ENCODE peak calls at places on chromosomes 4 and X, in eight cellular contexts. V, P, Q, Y, Z, R, W and G are unnamed samples.

GRCh38 chr4:122017296-122017695 is 65.4 kb upstream of the TRPC3 start:
- DNase-seq in W (no peak), Z (no peak), R (no peak), Q (no peak), Y (no peak), P (no peak), V (no peak), G (no peak)

GRCh38 chr4:27148211-27148895 is 287.7 kb downstream of the STIM2 start:
- DNase-seq in W (no peak), V (no peak), Y (no peak), Q (no peak), Z (no peak), R (no peak), P (no peak), G (no peak)

GRCh38 chrX:63012574-63012973 is 338.6 kb downstream of the SPIN4 start:
- DNase-seq in V (no peak), Z (no peak), Y (no peak), W (no peak), Q (no peak), P (no peak), R (no peak), G (no peak)

GRCh38 chrX:2351999-2352995 is 148.5 kb downstream of the DHRSX start:
- DNase-seq in R (no peak), W (no peak), V (peak; percentile 65), Z (no peak), Y (peak; percentile 22), Q (no peak), P (no peak), G (no peak)

GRCh38 chr4:177573487-177573886 is 131.2 kb upstream of the AGA start:
- DNase-seq in P (no peak), V (no peak), Q (no peak), W (no peak), R (no peak), Y (peak; percentile 91), Z (no peak), G (no peak)

GRCh38 chrX:86195343-86195742 is 47.1 kb downstream of the DACH2 start:
- DNase-seq in Z (no peak), Y (no peak), Q (no peak), P (no peak), V (no peak), R (no peak), W (no peak), G (no peak)

GRCh38 chrX:433771-434170 is 47.1 kb upstream of the PPP2R3B start:
- DNase-seq in Y (no peak), V (no peak), R (no peak), P (no peak), W (no peak), Q (no peak), Z (no peak), G (no peak)

GRCh38 chrX:46294234-46294633 is 251.0 kb downstream of the ZNF674 start:
- DNase-seq in Z (no peak), Q (no peak), V (no peak), Y (no peak), W (no peak), R (no peak), P (no peak), G (no peak)

GRCh38 chr4:139142980-139143379 is 34.0 kb downstream of the ELF2 start:
- DNase-seq in W (no peak), Q (no peak), V (no peak), Z (no peak), R (no peak), Y (no peak), P (no peak), G (no peak)

GRCh38 chr4:150033937-150034336 is 44.3 kb upstream of the DCLK2 start:
- DNase-seq in Y (peak; percentile 25), V (no peak), Q (no peak), R (no peak), Z (no peak), W (peak; percentile 14), P (peak; percentile 77), G (no peak)

GRCh38 chrX:153740631-153741222 is 16.1 kb downstream of the ABCD1 start:
- DNase-seq in P (no peak), Q (no peak), Y (no peak), V (peak; percentile 70), W (no peak), Z (no peak), R (no peak), G (no peak)

GRCh38 chrX:79146552-79147390 is 2.3 kb downstream of the GPR174 start:
- DNase-seq in Q (peak; percentile 29), P (no peak), V (no peak), Z (no peak), R (no peak), Y (no peak), W (no peak), G (no peak)

GRCh38 chrX:47560179-47560830 is 700 bp upstream of the ARAF start:
- DNase-seq in W (no peak), Q (no peak), V (no peak), Z (no peak), P (no peak), R (peak; percentile 30), Y (no peak), G (no peak)

GRCh38 chr4:123505457-123506310 is 109.1 kb downstream of the SPRY1 start:
- DNase-seq in V (peak; percentile 87), Z (no peak), W (peak; percentile 27), R (peak; percentile 99), P (peak; percentile 37), Q (peak; percentile 46), Y (peak; percentile 38), G (no peak)

GRCh38 chrX:136896121-136896914 is 15.8 kb upstream of the RBMX start:
- DNase-seq in V (peak; percentile 25), Z (no peak), Q (no peak), Y (no peak), R (no peak), W (no peak), P (no peak), G (no peak)

GRCh38 chr4:73418677-73419076 is 14.6 kb downstream of the ALB start:
- DNase-seq in Y (no peak), R (no peak), P (no peak), Q (no peak), V (no peak), Z (no peak), W (no peak), G (no peak)

GRCh38 chrX:21354725-21355124 is 19.5 kb upstream of the CNKSR2 start:
- DNase-seq in V (no peak), R (no peak), Q (no peak), P (no peak), W (no peak), Z (no peak), Y (no peak), G (no peak)

GRCh38 chrX:40893251-40893910 is 158.0 kb upstream of the MED14 start:
- DNase-seq in P (no peak), W (no peak), Q (no peak), V (no peak), R (no peak), Y (peak; percentile 20), Z (no peak), G (no peak)

GRCh38 chr4:103773691-103774231 is 54.0 kb upstream of the TACR3 start:
- DNase-seq in V (no peak), W (no peak), Q (no peak), Y (no peak), P (no peak), R (peak; percentile 40), Z (no peak), G (no peak)

DNA sequence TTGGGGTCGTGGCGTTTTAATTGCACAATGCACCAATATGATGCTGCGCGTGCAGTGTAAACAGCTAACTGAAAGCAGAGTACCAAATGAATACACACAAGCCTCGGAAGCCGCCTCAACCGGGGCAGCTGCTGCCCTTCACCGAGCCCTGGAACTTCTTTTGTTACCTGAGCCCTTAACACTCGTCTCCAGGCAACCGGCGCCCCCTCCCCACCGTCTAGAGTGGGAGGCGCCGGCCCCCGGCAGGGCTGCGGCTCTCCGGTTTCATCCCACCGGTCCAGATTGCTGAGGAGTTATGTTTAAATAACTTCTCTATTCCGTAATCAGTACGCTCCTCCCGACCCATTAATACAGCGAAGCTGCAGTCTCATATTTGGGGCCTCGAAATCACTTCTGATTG is 173.2 kb upstream of the TBL1X start:
- DNase-seq in Z (no peak), R (peak; percentile 73), Y (no peak), V (no peak), W (no peak), Q (no peak), P (no peak), G (no peak)
- H3K4me3 ChIP-seq in Z (peak overlapping the region; percentile 33), R (peak overlapping the region; percentile 47), Y (no peak overlapping the region), V (no peak overlapping the region), W (no peak overlapping the region), Q (peak overlapping the region; percentile 29), P (no peak overlapping the region), G (no peak overlapping the region)

GRCh38 chr4:40627540-40627939 is 2.1 kb downstream of the RBM47 start:
- DNase-seq in R (no peak), Q (no peak), Z (no peak), P (no peak), W (no peak), Y (peak; percentile 53), V (no peak), G (no peak)
- H3K4me3 ChIP-seq in R (peak overlapping the region; percentile 60), Q (peak overlapping the region; percentile 74), Z (no peak overlapping the region), P (peak overlapping the region; percentile 43), W (peak overlapping the region; percentile 33), Y (peak overlapping the region; percentile 82), V (no peak overlapping the region), G (no peak overlapping the region)

GRCh38 chr4:2482693-2483092 is 13.8 kb downstream of the RNF4 start:
- DNase-seq in Q (peak; percentile 22), Y (no peak), R (no peak), V (no peak), W (peak; percentile 63), P (peak; percentile 45), Z (no peak), G (peak; percentile 82)
- H3K4me3 ChIP-seq in Q (no peak overlapping the region), Y (no peak overlapping the region), R (no peak overlapping the region), V (no peak overlapping the region), W (no peak overlapping the region), P (no peak overlapping the region), Z (peak overlapping the region; percentile 5), G (peak overlapping the region; percentile 63)

GRCh38 chr4:146062325-146062715 is 113.2 kb upstream of the LSM6 start:
- DNase-seq in Z (no peak), Q (no peak), R (no peak), Y (no peak), W (no peak), P (no peak), V (no peak), G (no peak)

GRCh38 chr4:146059865-146060264 is 115.7 kb upstream of the LSM6 start:
- DNase-seq in Y (no peak), Q (peak; percentile 76), W (no peak), V (no peak), Z (no peak), P (no peak), R (no peak), G (no peak)

GRCh38 chr4:146058531-146058930 is 117.0 kb upstream of the LSM6 start:
- DNase-seq in V (no peak), P (no peak), Z (no peak), Q (no peak), Y (no peak), W (no peak), R (no peak), G (no peak)

GRCh38 chr4:146061610-146062324 is 113.8 kb upstream of the LSM6 start:
- DNase-seq in Y (no peak), P (no peak), R (no peak), Z (no peak), Q (no peak), V (no peak), W (no peak), G (no peak)

DNA sequence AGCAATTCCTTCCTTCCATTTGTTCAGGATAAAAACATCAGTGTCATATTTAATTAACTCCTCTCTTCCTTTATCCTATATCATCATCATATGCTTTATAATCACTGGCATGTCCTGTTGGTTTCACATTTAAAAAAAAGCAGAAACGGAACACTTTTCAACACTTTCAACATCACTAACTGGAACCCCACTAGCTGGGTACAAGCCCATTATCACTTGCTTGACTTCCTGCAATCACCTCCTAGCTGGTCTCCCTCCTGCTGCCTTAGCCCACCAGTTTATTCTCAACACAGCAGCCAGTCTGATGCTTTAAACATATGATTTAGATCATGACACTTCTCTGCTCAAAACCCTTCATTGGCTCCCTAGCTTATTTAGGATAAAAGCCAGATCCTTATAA is 116.4 kb upstream of the LSM6 start:
- DNase-seq in Y (no peak), R (no peak), W (no peak), Z (no peak), P (no peak), Q (no peak), V (no peak), G (no peak)
- H3K4me3 ChIP-seq in Y (no peak overlapping the region), R (no peak overlapping the region), W (no peak overlapping the region), Z (no peak overlapping the region), P (no peak overlapping the region), Q (no peak overlapping the region), V (no peak overlapping the region), G (no peak overlapping the region)